ENCODE peak calls at places on chromosomes 3 and 15, in seven cellular contexts. P, H, S, Q, W, X and D are unnamed samples.

GRCh38 chr3:18432752-18433151 is 7.6 kb upstream of the SATB1 start:
- DNase-seq in X (no peak), S (no peak), W (no peak), P (no peak), H (no peak), Q (no peak), D (no peak)

GRCh38 chr15:70474682-70475438 is 288.5 kb downstream of the UACA start:
- DNase-seq in H (no peak), Q (peak; percentile 80), X (no peak), P (peak; percentile 88), W (no peak), S (peak; percentile 54), D (no peak)

GRCh38 chr3:122533931-122534334 is 19.2 kb upstream of the KPNA1 start:
- DNase-seq in S (peak; percentile 82), H (peak; percentile 77), X (peak; percentile 26), W (no peak), P (no peak), Q (no peak), D (no peak)

GRCh38 chr3:44845528-44846520 is 15.9 kb upstream of the TMEM42 start:
- DNase-seq in S (no peak), X (no peak), Q (no peak), P (no peak), H (no peak), W (no peak), D (no peak)

GRCh38 chr3:66001626-66002025 is 37.1 kb downstream of the MAGI1 start:
- DNase-seq in S (no peak), H (no peak), P (no peak), W (no peak), X (no peak), Q (no peak), D (no peak)

GRCh38 chr3:104412608-104413580 is 953.8 kb upstream of the ALCAM start:
- DNase-seq in S (no peak), Q (no peak), H (no peak), X (no peak), P (no peak), W (no peak), D (no peak)

GRCh38 chr3:43378066-43378935 is 92.0 kb downstream of the SNRK start:
- DNase-seq in S (peak; percentile 60), W (peak; percentile 62), X (peak; percentile 33), P (peak; percentile 45), Q (peak; percentile 6), H (peak; percentile 73), D (peak; percentile 55)

GRCh38 chr3:12553921-12554391 is 2.9 kb upstream of the MKRN2 start:
- DNase-seq in Q (peak; percentile 16), W (no peak), S (peak; percentile 23), X (peak; percentile 86), H (no peak), P (peak; percentile 59), D (no peak)

GRCh38 chr3:23508464-23508863 is 297.3 kb upstream of the UBE2E1 start:
- DNase-seq in P (no peak), Q (peak; percentile 32), W (no peak), S (no peak), X (no peak), H (no peak), D (peak; percentile 10)

GRCh38 chr3:71585891-71586809 is 2.6 kb upstream of the FOXP1 start:
- DNase-seq in S (no peak), X (peak; percentile 49), H (peak; percentile 30), Q (no peak), W (peak; percentile 18), P (no peak), D (peak; percentile 19)

GRCh38 chr15:75531041-75531450 is 48.1 kb downstream of the PTPN9 start:
- DNase-seq in W (no peak), X (no peak), S (no peak), Q (no peak), H (no peak), P (peak; percentile 86), D (no peak)

GRCh38 chr3:38165722-38166387 is 518 bp downstream of the OXSR1 start:
- DNase-seq in S (peak; percentile 52), X (peak; percentile 45), H (no peak), W (no peak), P (no peak), Q (peak; percentile 55), D (peak; percentile 59)

GRCh38 chr3:49724586-49724985 is 835 bp upstream of the GMPPB start:
- DNase-seq in X (no peak), H (peak; percentile 58), Q (no peak), S (no peak), W (peak; percentile 32), P (peak; percentile 64), D (peak; percentile 34)

GRCh38 chr15:80275946-80276345 is 23.9 kb upstream of the CTXND1 start:
- DNase-seq in P (no peak), W (no peak), X (no peak), H (no peak), Q (peak; percentile 1), S (no peak), D (no peak)

GRCh38 chr3:43105224-43105596 is 669 bp downstream of the POMGNT2 start:
- DNase-seq in H (no peak), Q (no peak), X (no peak), P (peak; percentile 56), S (no peak), W (peak; percentile 4), D (peak; percentile 3)

GRCh38 chr15:37765809-37766208 is 168.6 kb upstream of the TMCO5A start:
- DNase-seq in W (no peak), X (no peak), H (no peak), P (no peak), Q (no peak), S (peak; percentile 23), D (no peak)

GRCh38 chr3:192675958-192676649 is 51.2 kb downstream of the FGF12 start:
- DNase-seq in H (no peak), X (peak; percentile 2), W (no peak), S (no peak), Q (no peak), P (no peak), D (no peak)

GRCh38 chr3:136657526-136657925 is 94.7 kb downstream of the STAG1 start:
- DNase-seq in X (no peak), P (no peak), W (no peak), Q (no peak), S (no peak), H (no peak), D (no peak)

GRCh38 chr15:34275154-34275553 is 50.3 kb downstream of the EMC4 start:
- DNase-seq in X (no peak), W (no peak), H (no peak), P (no peak), S (no peak), Q (no peak), D (no peak)

GRCh38 chr3:7640787-7641186 is 779.9 kb downstream of the GRM7 start:
- DNase-seq in P (no peak), W (no peak), S (no peak), H (no peak), Q (no peak), X (peak; percentile 69), D (no peak)

GRCh38 chr3:39146083-39146501 is 7.3 kb downstream of the CSRNP1 start:
- DNase-seq in Q (no peak), X (no peak), H (no peak), P (no peak), W (no peak), S (no peak), D (no peak)

GRCh38 chr3:86958534-86958933 is 32.4 kb downstream of the VGLL3 start:
- DNase-seq in S (no peak), W (no peak), X (no peak), H (no peak), Q (no peak), P (no peak), D (no peak)

GRCh38 chr3:8201886-8202285 is 299.7 kb upstream of the LMCD1 start:
- DNase-seq in S (no peak), H (no peak), P (no peak), X (no peak), W (no peak), Q (peak; percentile 56), D (no peak)

GRCh38 chr3:56593455-56594158 is 36.6 kb downstream of the CCDC66 start:
- DNase-seq in X (no peak), Q (peak; percentile 37), P (no peak), W (peak; percentile 57), S (no peak), H (no peak), D (no peak)

GRCh38 chr3:132522353-132522752 is 74.7 kb upstream of the ACKR4 start:
- DNase-seq in X (no peak), H (peak; percentile 20), S (no peak), P (no peak), Q (no peak), W (no peak), D (no peak)

GRCh38 chr3:177108648-177109047 is 88.6 kb downstream of the TBL1XR1 start:
- DNase-seq in W (no peak), S (no peak), H (no peak), X (no peak), Q (no peak), P (no peak), D (no peak)

GRCh38 chr3:69288161-69288895 is 97.6 kb downstream of the FRMD4B start:
- DNase-seq in W (no peak), X (no peak), H (no peak), Q (no peak), P (no peak), S (no peak), D (peak; percentile 42)